ENCODE peak calls at places on chromosomes 4 and X, in five cellular contexts. One of them, this sample, is unnamed.

GRCh38 chr4:43763029-43763610 is 685.5 kb downstream of the KCTD8 start:
- DNase-seq in CD8-positive, alpha-beta memory T cell: no peak
- DNase-seq in IMR-90: no peak
- DNase-seq in uterus: no peak
- DNase-seq in CD4-positive, alpha-beta T cell: no peak
- DNase-seq in this sample: no peak

GRCh38 chrX:1466971-1467561 is 14.4 kb upstream of the ASMTL start:
- DNase-seq in IMR-90: no peak
- DNase-seq in CD8-positive, alpha-beta memory T cell: no peak
- DNase-seq in CD4-positive, alpha-beta T cell: no peak
- DNase-seq in uterus: no peak
- DNase-seq in this sample: no peak

GRCh38 chr4:44927361-44928061 is 201.2 kb upstream of the GNPDA2 start:
- DNase-seq in uterus: no peak
- DNase-seq in CD8-positive, alpha-beta memory T cell: no peak
- DNase-seq in CD4-positive, alpha-beta T cell: no peak
- DNase-seq in IMR-90: peak
- DNase-seq in this sample: no peak

GRCh38 chr4:169861592-169861991 is 103.8 kb upstream of the HPF1 start:
- DNase-seq in uterus: no peak
- DNase-seq in CD8-positive, alpha-beta memory T cell: no peak
- DNase-seq in IMR-90: no peak
- DNase-seq in CD4-positive, alpha-beta T cell: no peak
- DNase-seq in this sample: no peak

GRCh38 chrX:71254092-71254941 is at the start of gene ZMYM3:
- DNase-seq in CD4-positive, alpha-beta T cell: peak
- DNase-seq in IMR-90: peak
- DNase-seq in CD8-positive, alpha-beta memory T cell: peak
- DNase-seq in uterus: peak
- DNase-seq in this sample: peak

GRCh38 chr4:145883173-145883572 is 55.5 kb downstream of the ZNF827 start:
- DNase-seq in CD4-positive, alpha-beta T cell: no peak
- DNase-seq in CD8-positive, alpha-beta memory T cell: no peak
- DNase-seq in uterus: no peak
- DNase-seq in IMR-90: no peak
- DNase-seq in this sample: no peak

GRCh38 chrX:28042260-28042659 is 61.0 kb upstream of the DCAF8L1 start:
- DNase-seq in uterus: no peak
- DNase-seq in IMR-90: no peak
- DNase-seq in CD8-positive, alpha-beta memory T cell: no peak
- DNase-seq in CD4-positive, alpha-beta T cell: no peak
- DNase-seq in this sample: no peak

GRCh38 chrX:25191403-25191802 is 175.6 kb upstream of the ARX start:
- DNase-seq in CD8-positive, alpha-beta memory T cell: no peak
- DNase-seq in CD4-positive, alpha-beta T cell: no peak
- DNase-seq in uterus: no peak
- DNase-seq in IMR-90: no peak
- DNase-seq in this sample: no peak

GRCh38 chrX:9416562-9417319 is 48.1 kb upstream of the TBL1X start:
- DNase-seq in uterus: no peak
- DNase-seq in CD8-positive, alpha-beta memory T cell: no peak
- DNase-seq in CD4-positive, alpha-beta T cell: no peak
- DNase-seq in IMR-90: peak
- DNase-seq in this sample: no peak

GRCh38 chr4:153383131-153383530 is 38.6 kb downstream of the MND1 start:
- DNase-seq in uterus: no peak
- DNase-seq in CD8-positive, alpha-beta memory T cell: no peak
- DNase-seq in IMR-90: no peak
- DNase-seq in CD4-positive, alpha-beta T cell: no peak
- DNase-seq in this sample: no peak

GRCh38 chr4:3851211-3851610 is 85.0 kb downstream of the ADRA2C start:
- DNase-seq in CD8-positive, alpha-beta memory T cell: no peak
- DNase-seq in CD4-positive, alpha-beta T cell: no peak
- DNase-seq in IMR-90: peak
- DNase-seq in uterus: no peak
- DNase-seq in this sample: no peak

GRCh38 chr4:24743931-24744330 is 51.4 kb upstream of the SOD3 start:
- DNase-seq in CD8-positive, alpha-beta memory T cell: no peak
- DNase-seq in CD4-positive, alpha-beta T cell: no peak
- DNase-seq in IMR-90: peak
- DNase-seq in uterus: peak
- DNase-seq in this sample: no peak

GRCh38 chrX:154358011-154358410 is 16.4 kb downstream of the FLNA start:
- DNase-seq in uterus: no peak
- DNase-seq in CD4-positive, alpha-beta T cell: no peak
- DNase-seq in CD8-positive, alpha-beta memory T cell: no peak
- DNase-seq in IMR-90: no peak
- DNase-seq in this sample: no peak

GRCh38 chr4:183544109-183544508 is 39.3 kb downstream of the ING2 start:
- DNase-seq in CD4-positive, alpha-beta T cell: no peak
- DNase-seq in IMR-90: peak
- DNase-seq in CD8-positive, alpha-beta memory T cell: no peak
- DNase-seq in uterus: no peak
- DNase-seq in this sample: no peak

GRCh38 chr4:1258457-1258856 is 9.5 kb upstream of the CTBP1 start:
- DNase-seq in CD8-positive, alpha-beta memory T cell: no peak
- DNase-seq in CD4-positive, alpha-beta T cell: no peak
- DNase-seq in IMR-90: no peak
- DNase-seq in uterus: no peak
- DNase-seq in this sample: no peak

GRCh38 chr4:147340547-147341225 is 140.2 kb upstream of the EDNRA start:
- DNase-seq in CD4-positive, alpha-beta T cell: no peak
- DNase-seq in IMR-90: peak
- DNase-seq in uterus: no peak
- DNase-seq in CD8-positive, alpha-beta memory T cell: no peak
- DNase-seq in this sample: no peak

GRCh38 chr4:56375458-56375857 is 11.8 kb downstream of the AASDH start:
- DNase-seq in CD8-positive, alpha-beta memory T cell: no peak
- DNase-seq in IMR-90: no peak
- DNase-seq in uterus: no peak
- DNase-seq in CD4-positive, alpha-beta T cell: no peak
- DNase-seq in this sample: no peak

GRCh38 chr4:56374956-56375355 is 12.3 kb downstream of the AASDH start:
- DNase-seq in uterus: no peak
- DNase-seq in IMR-90: no peak
- DNase-seq in CD4-positive, alpha-beta T cell: no peak
- DNase-seq in CD8-positive, alpha-beta memory T cell: no peak
- DNase-seq in this sample: no peak

GRCh38 chr4:56370377-56370776 is 16.9 kb downstream of the AASDH start:
- DNase-seq in CD8-positive, alpha-beta memory T cell: no peak
- DNase-seq in IMR-90: no peak
- DNase-seq in uterus: no peak
- DNase-seq in CD4-positive, alpha-beta T cell: no peak
- DNase-seq in this sample: no peak

GRCh38 chr4:56372774-56373173 is 14.5 kb downstream of the AASDH start:
- DNase-seq in IMR-90: peak
- DNase-seq in uterus: no peak
- DNase-seq in CD4-positive, alpha-beta T cell: no peak
- DNase-seq in CD8-positive, alpha-beta memory T cell: no peak
- DNase-seq in this sample: no peak

GRCh38 chr4:56371426-56372220 is 15.7 kb downstream of the AASDH start:
- DNase-seq in uterus: no peak
- DNase-seq in CD8-positive, alpha-beta memory T cell: no peak
- DNase-seq in CD4-positive, alpha-beta T cell: no peak
- DNase-seq in IMR-90: no peak
- DNase-seq in this sample: no peak
- H3K27ac ChIP-seq in uterus: no peak
- H3K27ac ChIP-seq in CD8-positive, alpha-beta memory T cell: no peak
- H3K27ac ChIP-seq in CD4-positive, alpha-beta T cell: no peak
- H3K27ac ChIP-seq in IMR-90: no peak
- H3K27ac ChIP-seq in this sample: no peak

DNA sequence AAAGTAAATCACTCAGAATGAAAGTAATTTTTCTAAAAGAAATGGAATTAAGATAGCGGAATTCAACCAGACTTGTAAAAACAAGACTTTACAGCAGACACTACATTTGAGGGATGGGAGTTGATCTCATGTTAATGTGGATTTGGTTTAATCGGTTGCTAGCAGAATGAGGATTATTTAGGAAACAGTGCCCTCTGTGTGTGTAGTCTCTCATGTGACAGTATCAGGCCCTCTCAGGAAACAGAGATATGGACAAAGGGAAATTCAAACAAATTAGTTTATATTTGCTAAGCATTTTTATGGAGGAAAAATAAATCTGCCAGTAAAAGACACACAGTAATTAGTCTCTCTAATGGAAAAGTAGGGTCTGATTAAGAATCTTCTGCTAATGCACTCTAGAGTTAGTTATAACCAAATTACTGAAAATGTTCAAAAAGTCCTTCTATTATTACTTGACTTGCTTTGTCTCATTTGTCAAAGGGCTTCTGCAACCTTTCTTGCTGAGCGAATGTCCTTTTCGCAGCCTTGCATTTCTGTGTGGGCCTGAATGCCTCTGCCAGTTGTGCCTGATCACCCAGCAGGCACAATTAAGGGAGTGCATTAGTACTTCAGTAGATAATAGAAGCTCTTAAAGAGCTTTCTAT is 1282.3 kb upstream of the TENM3 start:
- DNase-seq in uterus: no peak
- DNase-seq in CD8-positive, alpha-beta memory T cell: no peak
- DNase-seq in IMR-90: no peak
- DNase-seq in CD4-positive, alpha-beta T cell: no peak
- DNase-seq in this sample: no peak
- H3K27ac ChIP-seq in uterus: no peak
- H3K27ac ChIP-seq in CD8-positive, alpha-beta memory T cell: no peak
- H3K27ac ChIP-seq in IMR-90: no peak
- H3K27ac ChIP-seq in CD4-positive, alpha-beta T cell: no peak
- H3K27ac ChIP-seq in this sample: no peak

DNA sequence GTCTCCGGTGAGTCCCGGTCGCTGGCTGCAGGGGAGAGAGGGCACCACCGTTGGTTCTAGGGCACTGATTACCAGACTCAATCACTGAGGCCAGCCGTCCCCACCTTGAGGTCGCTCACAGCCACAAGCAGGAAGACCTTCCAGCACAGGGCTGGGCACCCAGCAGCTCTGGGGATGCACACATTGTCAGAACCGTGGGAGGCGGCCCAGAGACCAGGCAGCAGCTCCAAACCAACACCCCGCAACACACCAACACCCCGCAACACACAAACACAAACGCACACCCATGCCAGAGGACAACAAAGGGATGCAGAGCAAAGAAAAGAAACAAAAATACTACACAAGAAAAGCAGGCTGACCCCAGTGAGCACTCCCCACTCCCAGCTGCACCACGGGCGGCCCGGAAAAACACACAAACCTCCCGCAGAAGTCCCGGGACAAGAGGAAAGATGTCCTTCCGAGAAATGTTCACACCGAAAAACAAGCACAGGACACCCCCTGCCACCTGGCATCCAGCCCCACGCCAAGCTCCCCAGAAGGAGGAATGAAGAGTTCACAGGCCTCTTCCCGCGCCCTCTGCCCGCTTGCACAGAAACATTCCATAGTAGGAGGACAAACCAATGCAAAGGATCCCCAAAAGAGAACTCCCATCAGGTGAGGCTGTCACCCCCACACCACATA is 3.2 kb downstream of the HMX1 start:
- DNase-seq in IMR-90: no peak
- DNase-seq in uterus: no peak
- DNase-seq in CD8-positive, alpha-beta memory T cell: no peak
- DNase-seq in CD4-positive, alpha-beta T cell: no peak
- DNase-seq in this sample: no peak
- H3K27ac ChIP-seq in IMR-90: no peak
- H3K27ac ChIP-seq in uterus: no peak
- H3K27ac ChIP-seq in CD8-positive, alpha-beta memory T cell: no peak
- H3K27ac ChIP-seq in CD4-positive, alpha-beta T cell: no peak
- H3K27ac ChIP-seq in this sample: no peak

DNA sequence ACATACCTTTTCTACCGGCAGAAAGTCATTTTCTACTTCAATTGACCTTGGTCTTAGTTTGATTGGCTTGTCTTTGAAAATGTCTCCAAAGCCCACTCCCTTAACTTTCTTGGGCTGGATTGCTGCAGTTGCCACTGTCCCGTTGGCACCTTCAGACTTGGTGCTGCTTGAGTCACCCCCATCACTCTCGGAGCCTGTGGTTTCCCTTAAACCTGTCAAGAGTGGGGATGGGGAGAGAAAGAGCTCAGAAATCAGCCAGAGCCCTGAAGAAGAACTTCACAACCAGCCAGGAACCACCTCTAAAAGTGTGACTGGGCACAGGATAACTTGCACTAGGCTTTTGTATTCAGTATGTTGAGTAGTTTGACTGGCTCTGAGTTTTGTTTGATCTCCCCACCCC is 168.5 kb upstream of the MAP3K15 start:
- DNase-seq in IMR-90: no peak
- DNase-seq in uterus: no peak
- DNase-seq in CD4-positive, alpha-beta T cell: no peak
- DNase-seq in CD8-positive, alpha-beta memory T cell: peak
- DNase-seq in this sample: no peak
- H3K27ac ChIP-seq in IMR-90: no peak
- H3K27ac ChIP-seq in uterus: no peak
- H3K27ac ChIP-seq in CD4-positive, alpha-beta T cell: peak
- H3K27ac ChIP-seq in CD8-positive, alpha-beta memory T cell: peak
- H3K27ac ChIP-seq in this sample: no peak

GRCh38 chrX:103441878-103442535 is 65.7 kb downstream of the BEX3 start:
- DNase-seq in uterus: no peak
- DNase-seq in IMR-90: no peak
- DNase-seq in CD4-positive, alpha-beta T cell: no peak
- DNase-seq in CD8-positive, alpha-beta memory T cell: no peak
- DNase-seq in this sample: no peak
- H3K27ac ChIP-seq in uterus: no peak
- H3K27ac ChIP-seq in IMR-90: peak
- H3K27ac ChIP-seq in CD4-positive, alpha-beta T cell: no peak
- H3K27ac ChIP-seq in CD8-positive, alpha-beta memory T cell: no peak
- H3K27ac ChIP-seq in this sample: no peak

GRCh38 chr4:54929459-54929858 is 195.9 kb downstream of the KDR start:
- DNase-seq in IMR-90: no peak
- DNase-seq in CD8-positive, alpha-beta memory T cell: no peak
- DNase-seq in uterus: no peak
- DNase-seq in CD4-positive, alpha-beta T cell: no peak
- DNase-seq in this sample: peak

GRCh38 chr4:54924891-54925290 is 200.5 kb downstream of the KDR start:
- DNase-seq in CD4-positive, alpha-beta T cell: no peak
- DNase-seq in IMR-90: no peak
- DNase-seq in CD8-positive, alpha-beta memory T cell: no peak
- DNase-seq in uterus: no peak
- DNase-seq in this sample: no peak

GRCh38 chr4:54933579-54933978 is 191.8 kb downstream of the KDR start:
- DNase-seq in CD8-positive, alpha-beta memory T cell: no peak
- DNase-seq in uterus: no peak
- DNase-seq in IMR-90: no peak
- DNase-seq in CD4-positive, alpha-beta T cell: no peak
- DNase-seq in this sample: no peak

DNA sequence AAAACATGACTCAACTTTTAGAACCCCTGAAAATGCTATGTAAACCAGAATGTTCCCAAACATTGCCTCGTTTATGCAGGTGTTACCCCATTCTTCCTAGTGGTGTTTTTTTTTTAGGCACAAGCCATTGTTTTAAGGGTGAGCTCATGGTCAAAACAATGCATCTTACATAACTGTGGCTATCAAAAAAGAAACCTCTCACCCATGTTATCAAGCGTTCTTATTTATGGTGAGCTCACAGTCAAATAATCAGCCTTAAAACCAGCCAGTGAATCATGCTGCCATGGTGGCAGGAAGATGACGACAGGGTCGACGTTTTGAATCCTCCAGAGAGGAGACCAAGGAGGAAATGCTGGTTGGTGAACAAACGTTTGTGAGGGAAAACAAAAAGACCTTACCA is 195.2 kb downstream of the KDR start:
- DNase-seq in CD4-positive, alpha-beta T cell: no peak
- DNase-seq in IMR-90: peak
- DNase-seq in CD8-positive, alpha-beta memory T cell: no peak
- DNase-seq in uterus: no peak
- DNase-seq in this sample: no peak
- H3K27ac ChIP-seq in CD4-positive, alpha-beta T cell: no peak
- H3K27ac ChIP-seq in IMR-90: no peak
- H3K27ac ChIP-seq in CD8-positive, alpha-beta memory T cell: no peak
- H3K27ac ChIP-seq in uterus: peak
- H3K27ac ChIP-seq in this sample: peak

This sample was measured in caudate nucleus.